ENCODE peak calls at places on chromosomes 12 and 14, in seven cellular contexts. D, Z, A, P, X, C and K are unnamed samples.
A peak's percentile ranks its signal among the peaks of the same experiment; 100 is the strongest.

GRCh38 chr14:90664911-90665695 is 151.1 kb downstream of the TTC7B start:
- DNase-seq in A (no peak), D (no peak), Z (no peak), X (no peak), P (no peak), C (no peak), K (no peak)

GRCh38 chr12:116002890-116003536 is 274.5 kb downstream of the MED13L start:
- DNase-seq in A (no peak), Z (no peak), C (no peak), X (no peak), P (no peak), D (no peak), K (no peak)

GRCh38 chr12:69999561-69999960 is 174.5 kb downstream of the MYRFL start:
- DNase-seq in A (no peak), P (no peak), D (no peak), C (no peak), Z (no peak), X (no peak), K (no peak)

GRCh38 chr12:106342397-106343212 is 14.9 kb upstream of the POLR3B start:
- DNase-seq in X (no peak), Z (no peak), C (no peak), D (peak; percentile 48), P (peak; percentile 75), A (peak; percentile 60), K (no peak)

GRCh38 chr14:59739794-59740193 is 130.8 kb downstream of the RTN1 start:
- DNase-seq in A (no peak), Z (no peak), X (no peak), P (no peak), C (no peak), D (no peak), K (no peak)

GRCh38 chr12:126944684-126945083 is 1322.3 kb upstream of the TMEM132C start:
- DNase-seq in Z (no peak), P (no peak), X (no peak), C (no peak), A (peak; percentile 66), D (no peak), K (no peak)

GRCh38 chr14:68784995-68785816 is 7.7 kb downstream of the ZFP36L1 start:
- DNase-seq in C (no peak), D (peak; percentile 69), Z (no peak), A (peak; percentile 89), P (no peak), X (no peak), K (no peak)

GRCh38 chr14:30728471-30728870 is 106.4 kb downstream of the SCFD1 start:
- DNase-seq in C (no peak), Z (no peak), D (no peak), X (no peak), P (no peak), A (no peak), K (no peak)

GRCh38 chr14:98799891-98800290 is 472.1 kb downstream of the BCL11B start:
- DNase-seq in P (no peak), Z (no peak), A (no peak), C (no peak), X (no peak), D (no peak), K (no peak)

GRCh38 chr14:54600685-54601084 is 33.8 kb downstream of the SAMD4A start:
- DNase-seq in X (no peak), P (no peak), C (no peak), D (no peak), A (no peak), Z (no peak), K (no peak)